ENCODE peak calls at places on chromosomes 12 and 14, in six cellular contexts. X is M059J, E is EL, J is T-helper 2 cell, F is NCI-H748 treated with DMSO at 0.1 percent for 48 hours, M is NCI-H1694. S is an unnamed sample.
A peak's percentile ranks its signal among the peaks of the same experiment; 100 is the strongest.

GRCh38 chr14:92462568-92462967 is 51.0 kb upstream of the RIN3 start:
- DNase-seq in E (no peak), J (no peak), F (no peak), M (no peak), X (no peak), S (no peak)

GRCh38 chr14:59229653-59230406 is 41.4 kb downstream of the DAAM1 start:
- DNase-seq in J (no peak), E (no peak), X (no peak), M (no peak), F (no peak), S (no peak)

GRCh38 chr12:31234955-31235867 is 90.7 kb downstream of the SINHCAF start:
- DNase-seq in F (peak; percentile 77), E (peak; percentile 47), J (no peak), M (peak; percentile 85), X (peak; percentile 50), S (no peak)

GRCh38 chr12:51395283-51396230 is 4.4 kb upstream of the GALNT6 start:
- DNase-seq in M (no peak), E (no peak), F (no peak), J (no peak), X (no peak), S (no peak)

GRCh38 chr12:46071769-46072624 is 81.6 kb upstream of the SCAF11 start:
- DNase-seq in J (peak; percentile 44), F (peak; percentile 42), M (peak; percentile 13), E (peak; percentile 80), X (peak; percentile 75), S (peak; percentile 25)

GRCh38 chr12:65822732-65823480 is 1.4 kb upstream of the HMGA2 start:
- DNase-seq in J (no peak), E (peak; percentile 85), X (peak; percentile 28), M (no peak), F (no peak), S (no peak)

GRCh38 chr12:120388711-120389431 is 19.9 kb upstream of the MSI1 start:
- DNase-seq in X (no peak), M (no peak), F (peak; percentile 61), E (no peak), J (no peak), S (no peak)

GRCh38 chr14:36942522-36943245 is 229.7 kb downstream of the SLC25A21 start:
- DNase-seq in F (no peak), J (no peak), X (peak; percentile 39), E (peak; percentile 40), M (no peak), S (no peak)

GRCh38 chr14:101111620-101112290 is 208.2 kb upstream of the RTL1 start:
- DNase-seq in E (no peak), J (no peak), X (no peak), F (no peak), M (no peak), S (no peak)

S was measured in stimulated activated naive CD4-positive, alpha-beta T cell.